ENCODE peak calls at places on chromosome 13, in seven cellular contexts. C, U, W, S, E, D and G are unnamed samples.

GRCh38 chr13:111337741-111338140 is 17.3 kb downstream of the TEX29 start:
- DNase-seq in E (no peak), W (no peak), D (no peak), C (no peak), U (no peak), S (no peak), G (no peak)

GRCh38 chr13:75872970-75873369 is 236.8 kb downstream of the LMO7 start:
- DNase-seq in C (no peak), E (no peak), D (no peak), U (no peak), W (no peak), S (no peak), G (no peak)

GRCh38 chr13:30323524-30323923 is 16.2 kb upstream of the KATNAL1 start:
- DNase-seq in U (no peak), W (no peak), E (no peak), D (no peak), S (no peak), C (no peak), G (no peak)

GRCh38 chr13:75585153-75585552 is 35.6 kb downstream of the UCHL3 start:
- DNase-seq in E (no peak), C (no peak), U (no peak), W (no peak), S (no peak), D (no peak), G (no peak)

GRCh38 chr13:113151745-113152707 is 6.4 kb upstream of the PROZ start:
- DNase-seq in C (no peak), U (peak), E (peak), D (no peak), W (no peak), S (no peak), G (peak)

GRCh38 chr13:108326318-108326717 is 56.8 kb downstream of the TNFSF13B start:
- DNase-seq in U (no peak), W (no peak), E (no peak), C (no peak), S (no peak), D (no peak), G (no peak)

GRCh38 chr13:45932611-45933182 is 81.1 kb upstream of the SIAH3 start:
- DNase-seq in D (no peak), C (peak), W (no peak), E (no peak), U (no peak), S (no peak), G (no peak)

GRCh38 chr13:39515231-39515630 is 87.8 kb downstream of the LHFPL6 start:
- DNase-seq in C (no peak), W (no peak), E (no peak), U (no peak), D (no peak), S (no peak), G (no peak)

GRCh38 chr13:23684647-23685046 is 114.4 kb downstream of the TNFRSF19 start:
- DNase-seq in U (no peak), E (no peak), W (no peak), C (no peak), D (no peak), S (no peak), G (no peak)

GRCh38 chr13:30224732-30225131 is 82.6 kb downstream of the KATNAL1 start:
- DNase-seq in S (peak), U (no peak), W (no peak), E (no peak), D (no peak), C (no peak), G (peak)

GRCh38 chr13:92510416-92510815 is 716.2 kb upstream of the GPC6 start:
- DNase-seq in E (no peak), D (no peak), W (no peak), U (peak), S (peak), C (no peak), G (no peak)

GRCh38 chr13:44389856-44390255 is 16.2 kb downstream of the SERP2 start:
- DNase-seq in E (no peak), W (no peak), S (no peak), D (no peak), C (no peak), U (no peak), G (no peak)

GRCh38 chr13:78478183-78478582 is 125.2 kb downstream of the POU4F1 start:
- DNase-seq in S (no peak), E (no peak), U (no peak), C (no peak), D (no peak), W (no peak), G (no peak)

GRCh38 chr13:39773833-39774232 is 118.4 kb downstream of the COG6 start:
- DNase-seq in S (no peak), E (no peak), U (no peak), C (no peak), D (no peak), W (no peak), G (no peak)

GRCh38 chr13:44305216-44305615 is 68.4 kb upstream of the SERP2 start:
- DNase-seq in W (no peak), U (no peak), E (no peak), C (no peak), D (no peak), S (no peak), G (no peak)

GRCh38 chr13:43284162-43284561 is 260.8 kb downstream of the DNAJC15 start:
- DNase-seq in W (no peak), U (no peak), C (no peak), E (no peak), S (no peak), D (no peak), G (no peak)

GRCh38 chr13:78012046-78012445 is 93.4 kb upstream of the EDNRB start:
- DNase-seq in W (no peak), D (no peak), C (no peak), E (no peak), S (no peak), U (no peak), G (no peak)

GRCh38 chr13:79901336-79901735 is 420.4 kb downstream of the NDFIP2 start:
- DNase-seq in U (no peak), C (no peak), W (no peak), E (no peak), S (peak), D (no peak), G (no peak)

GRCh38 chr13:82713681-82714405 is 1168.4 kb downstream of the SLITRK1 start:
- DNase-seq in D (no peak), W (no peak), U (peak), S (no peak), E (no peak), C (no peak), G (no peak)

GRCh38 chr13:42409061-42409460 is 137.1 kb downstream of the AKAP11 start:
- DNase-seq in U (no peak), W (no peak), D (no peak), E (no peak), S (no peak), C (no peak), G (no peak)

GRCh38 chr13:95007322-95007721 is 293.9 kb downstream of the ABCC4 start:
- DNase-seq in W (no peak), D (no peak), U (no peak), S (no peak), E (no peak), C (no peak), G (no peak)

GRCh38 chr13:49132479-49133002 is 87.6 kb upstream of the MLNR start:
- DNase-seq in S (no peak), E (no peak), D (no peak), U (no peak), W (no peak), C (no peak), G (no peak)

GRCh38 chr13:36082396-36082795 is 48.8 kb downstream of the DCLK1 start:
- DNase-seq in S (no peak), U (no peak), W (no peak), C (no peak), D (no peak), E (no peak), G (no peak)

GRCh38 chr13:20197361-20197834 is 4.7 kb upstream of the GJB2 start:
- DNase-seq in U (peak), E (no peak), S (no peak), C (no peak), D (no peak), W (no peak), G (peak)

GRCh38 chr13:40776681-40777165 is 5.7 kb upstream of the MRPS31 start:
- DNase-seq in U (no peak), S (peak), W (no peak), C (no peak), D (no peak), E (no peak), G (peak)

GRCh38 chr13:54563286-54563685 is 1534.7 kb downstream of the OLFM4 start:
- DNase-seq in D (no peak), S (no peak), C (no peak), E (no peak), W (no peak), U (no peak), G (no peak)

GRCh38 chr13:94305463-94305862 is 174.0 kb downstream of the DCT start:
- DNase-seq in U (peak), S (peak), D (peak), C (peak), E (no peak), W (no peak), G (no peak)

GRCh38 chr13:75704942-75705320 is 68.8 kb downstream of the LMO7 start:
- DNase-seq in C (no peak), S (peak), D (no peak), E (no peak), W (no peak), U (no peak), G (no peak)

GRCh38 chr13:101289764-101290163 is 126.5 kb downstream of the NALCN start:
- DNase-seq in C (no peak), E (no peak), D (no peak), W (peak), S (no peak), U (no peak), G (peak)

GRCh38 chr13:110944121-110944967 is 29.5 kb upstream of the ANKRD10 start:
- DNase-seq in U (peak), D (no peak), W (no peak), S (peak), C (no peak), E (no peak), G (peak)

GRCh38 chr13:67880916-67881315 is 650.8 kb upstream of the PCDH9 start:
- DNase-seq in S (no peak), U (no peak), E (no peak), W (no peak), C (no peak), D (no peak), G (no peak)

GRCh38 chr13:114135731-114136171 is 3.3 kb upstream of the RASA3 start:
- DNase-seq in D (no peak), W (no peak), S (no peak), E (no peak), C (no peak), U (no peak), G (no peak)

GRCh38 chr13:46165485-46166220 is 16.3 kb downstream of the LCP1 start:
- DNase-seq in D (no peak), W (no peak), E (no peak), C (no peak), S (peak), U (peak), G (peak)

GRCh38 chr13:45055902-45056648 is 64.2 kb upstream of the GTF2F2 start:
- DNase-seq in E (peak), U (peak), D (no peak), C (peak), S (peak), W (no peak), G (peak)

GRCh38 chr13:78047151-78047550 is 128.5 kb upstream of the EDNRB start:
- DNase-seq in C (no peak), W (no peak), S (no peak), E (no peak), D (no peak), U (no peak), G (no peak)

GRCh38 chr13:47826481-47826880 is 174.6 kb downstream of the SUCLA2 start:
- DNase-seq in E (no peak), S (no peak), U (no peak), D (no peak), C (no peak), W (no peak), G (no peak)

GRCh38 chr13:43804461-43805070 is 17.8 kb upstream of the ENOX1 start:
- DNase-seq in U (peak), D (no peak), S (no peak), C (peak), E (no peak), W (no peak), G (no peak)

GRCh38 chr13:29561918-29562317 is 33.6 kb downstream of the SLC7A1 start:
- DNase-seq in W (no peak), S (no peak), D (no peak), U (no peak), C (no peak), E (no peak), G (no peak)

GRCh38 chr13:105960326-105960725 is 575.1 kb downstream of the EFNB2 start:
- DNase-seq in W (no peak), S (no peak), D (no peak), U (no peak), E (no peak), C (no peak), G (no peak)

GRCh38 chr13:29523199-29523931 is 72.1 kb downstream of the SLC7A1 start:
- DNase-seq in S (no peak), E (no peak), W (no peak), D (peak), U (no peak), C (peak), G (no peak)

DNA sequence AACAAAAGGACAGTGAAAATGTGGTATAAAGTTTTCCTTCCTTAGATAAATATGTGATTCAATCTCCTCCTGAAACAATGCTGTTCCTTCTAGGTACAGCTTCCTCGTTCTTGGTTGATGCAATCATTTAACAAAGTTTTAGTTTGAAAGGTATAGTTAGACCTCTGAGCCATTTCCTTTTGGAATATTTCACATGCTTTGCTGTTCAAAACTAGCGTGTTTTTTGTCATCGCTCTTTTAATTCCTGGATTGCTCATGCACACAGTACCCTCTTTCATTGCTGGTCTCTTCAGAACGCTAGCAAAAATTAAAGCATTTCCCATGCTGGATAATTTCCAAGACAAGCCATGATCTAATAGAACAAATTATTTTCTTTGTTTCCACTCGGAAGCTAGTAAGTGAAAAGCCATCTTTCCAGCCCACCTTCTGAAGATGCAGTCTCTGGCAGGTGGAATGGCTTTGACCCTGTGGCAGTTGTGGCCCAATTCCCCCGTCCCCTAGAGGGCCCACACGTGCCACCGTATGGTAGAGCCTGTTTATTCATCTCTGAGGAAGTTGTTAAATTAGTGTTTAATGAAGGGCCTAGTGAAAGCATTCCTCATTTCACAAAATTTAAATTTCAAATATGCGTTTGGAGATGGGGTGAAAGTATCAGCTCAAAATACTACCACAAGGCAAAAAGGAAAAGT is 1040.6 kb upstream of the SLC10A2 start:
- DNase-seq in W (no peak), U (no peak), C (no peak), E (no peak), D (no peak), S (peak), G (no peak)
- TF ChIP-seq CTCF in W (no peak), U (no peak), C (no peak), E (no peak), D (no peak), S (no peak), G (no peak)

GRCh38 chr13:26873174-26873698 is 112.7 kb upstream of the GPR12 start:
- DNase-seq in S (no peak), C (no peak), D (no peak), W (no peak), U (no peak), E (no peak), G (no peak)
- TF ChIP-seq CTCF in S (no peak), C (no peak), D (no peak), W (no peak), U (no peak), E (no peak), G (no peak)

DNA sequence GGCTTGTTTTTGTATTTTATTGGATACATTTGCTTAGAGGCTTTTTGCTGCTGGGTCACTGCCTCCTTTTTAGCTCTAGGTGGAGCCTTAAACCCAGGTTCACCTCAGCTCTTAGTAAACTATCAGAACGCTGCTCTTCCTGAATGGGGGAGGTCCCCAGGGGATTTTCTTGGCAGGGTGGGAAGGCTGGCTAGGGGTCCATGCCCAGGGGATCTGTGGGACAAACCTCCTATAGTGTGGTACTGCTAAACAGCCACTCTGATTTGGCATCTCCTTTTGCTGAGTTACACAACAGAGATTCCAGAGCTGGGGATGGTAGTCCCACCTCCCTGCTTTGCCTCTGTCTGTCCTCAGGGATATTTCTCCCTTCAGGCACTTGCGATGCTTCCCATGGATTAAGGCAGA is 204.9 kb downstream of the ZIC5 start:
- DNase-seq in U (no peak), D (no peak), E (no peak), C (no peak), W (no peak), S (no peak), G (no peak)
- TF ChIP-seq CTCF in U (peak), D (no peak), E (no peak), C (no peak), W (peak), S (peak), G (no peak)

GRCh38 chr13:21849323-21849722 is 178.4 kb downstream of the FGF9 start:
- DNase-seq in W (no peak), C (no peak), D (no peak), E (no peak), S (no peak), U (no peak), G (peak)
- TF ChIP-seq CTCF in W (peak), C (peak), D (peak), E (no peak), S (peak), U (no peak), G (peak)

GRCh38 chr13:38223093-38223492 is 126.6 kb upstream of the UFM1 start:
- DNase-seq in D (no peak), C (no peak), U (peak), E (no peak), S (no peak), W (no peak), G (peak)
- TF ChIP-seq CTCF in D (no peak), C (no peak), U (peak), E (no peak), S (peak), W (peak), G (no peak)

GRCh38 chr13:21625366-21625765 is 21.4 kb upstream of the MICU2 start:
- DNase-seq in C (no peak), W (no peak), S (no peak), U (no peak), E (no peak), D (no peak), G (peak)
- TF ChIP-seq CTCF in C (no peak), W (peak), S (peak), U (peak), E (no peak), D (peak), G (no peak)